ENCODE peak calls at places on chromosomes 12 and 14, in eight cellular contexts. D, N, A, I, F, W, T and Q are unnamed samples.

GRCh38 chr12:131755305-131756113 is 44.6 kb downstream of the SFSWAP start:
- DNase-seq in A (peak; percentile 54), D (peak; percentile 92), I (peak; percentile 47), F (no peak), T (no peak), N (peak; percentile 61), W (peak; percentile 42), Q (peak; percentile 30)

GRCh38 chr14:99945732-99946651 is 119.2 kb upstream of the EVL start:
- DNase-seq in F (no peak), D (no peak), W (no peak), A (no peak), I (no peak), N (no peak), T (no peak), Q (peak; percentile 26)

GRCh38 chr12:10178766-10179165 is at the start of gene TMEM52B:
- DNase-seq in W (no peak), T (no peak), A (no peak), I (no peak), D (no peak), N (no peak), F (no peak), Q (no peak)

GRCh38 chr14:94474581-94475031 is 1.4 kb downstream of the SERPINA9 start:
- DNase-seq in W (no peak), I (no peak), T (no peak), N (no peak), A (no peak), F (no peak), D (peak; percentile 38), Q (no peak)

GRCh38 chr12:49979791-49980190 is 7.0 kb downstream of the AQP6 start:
- DNase-seq in I (no peak), F (no peak), T (no peak), D (no peak), W (no peak), A (peak; percentile 9), N (no peak), Q (no peak)

GRCh38 chr12:13101854-13102375 is 1.6 kb downstream of the GSG1 start:
- DNase-seq in D (no peak), W (peak; percentile 64), I (no peak), F (no peak), A (no peak), N (peak; percentile 62), T (no peak), Q (no peak)

GRCh38 chr14:103402700-103403099 is 17.5 kb downstream of the MARK3 start:
- DNase-seq in A (no peak), N (no peak), W (no peak), T (no peak), I (no peak), D (peak; percentile 59), F (no peak), Q (no peak)

GRCh38 chr12:113461666-113462065 is 10.0 kb downstream of the LHX5 start:
- DNase-seq in T (no peak), N (peak; percentile 45), A (peak; percentile 68), D (peak; percentile 82), W (peak; percentile 77), F (no peak), I (peak; percentile 29), Q (peak; percentile 20)

GRCh38 chr12:26736563-26737486 is 96.2 kb downstream of the ITPR2 start:
- DNase-seq in F (peak; percentile 8), I (no peak), N (peak; percentile 99), D (no peak), A (no peak), W (no peak), T (no peak), Q (no peak)

GRCh38 chr12:45674583-45674982 is 54.9 kb upstream of the ARID2 start:
- DNase-seq in D (no peak), F (peak; percentile 13), A (no peak), I (no peak), W (no peak), T (no peak), N (no peak), Q (no peak)

GRCh38 chr12:54358620-54358944 is 5.7 kb downstream of the GPR84 start:
- DNase-seq in F (no peak), W (no peak), A (no peak), N (no peak), D (no peak), I (no peak), T (no peak), Q (no peak)

GRCh38 chr12:40253936-40254335 is 29.1 kb downstream of the LRRK2 start:
- DNase-seq in W (no peak), N (no peak), F (no peak), T (no peak), D (no peak), I (no peak), A (no peak), Q (no peak)

GRCh38 chr12:41967668-41968649 is 176.7 kb downstream of the GXYLT1 start:
- DNase-seq in N (no peak), W (no peak), D (peak; percentile 66), A (peak; percentile 14), I (no peak), T (no peak), F (no peak), Q (no peak)

GRCh38 chr12:30926243-30927209 is at the start of gene TSPAN11:
- DNase-seq in I (no peak), A (peak; percentile 89), D (peak; percentile 94), W (no peak), F (no peak), T (no peak), N (no peak), Q (no peak)

GRCh38 chr14:73717998-73718741 is 4.0 kb upstream of the PNMA1 start:
- DNase-seq in N (no peak), A (peak; percentile 31), I (no peak), F (no peak), T (no peak), D (peak; percentile 85), W (no peak), Q (no peak)

GRCh38 chr12:10756194-10756593 is 33.1 kb upstream of the YBX3 start:
- DNase-seq in I (no peak), D (no peak), N (no peak), F (no peak), A (no peak), W (no peak), T (no peak), Q (no peak)

GRCh38 chr12:16579041-16579440 is 26.9 kb downstream of the LMO3 start:
- DNase-seq in I (no peak), D (no peak), F (no peak), N (no peak), T (no peak), A (no peak), W (no peak), Q (no peak)

GRCh38 chr12:16583991-16584745 is 21.8 kb downstream of the LMO3 start:
- DNase-seq in F (no peak), I (no peak), T (no peak), D (no peak), N (no peak), A (no peak), W (no peak), Q (no peak)

GRCh38 chr12:16585781-16586180 is 20.2 kb downstream of the LMO3 start:
- DNase-seq in N (no peak), D (no peak), I (no peak), F (no peak), A (no peak), T (no peak), W (no peak), Q (no peak)

GRCh38 chr12:16586350-16587109 is 19.4 kb downstream of the LMO3 start:
- DNase-seq in W (no peak), N (no peak), I (no peak), D (no peak), T (no peak), F (no peak), A (no peak), Q (no peak)

DNA sequence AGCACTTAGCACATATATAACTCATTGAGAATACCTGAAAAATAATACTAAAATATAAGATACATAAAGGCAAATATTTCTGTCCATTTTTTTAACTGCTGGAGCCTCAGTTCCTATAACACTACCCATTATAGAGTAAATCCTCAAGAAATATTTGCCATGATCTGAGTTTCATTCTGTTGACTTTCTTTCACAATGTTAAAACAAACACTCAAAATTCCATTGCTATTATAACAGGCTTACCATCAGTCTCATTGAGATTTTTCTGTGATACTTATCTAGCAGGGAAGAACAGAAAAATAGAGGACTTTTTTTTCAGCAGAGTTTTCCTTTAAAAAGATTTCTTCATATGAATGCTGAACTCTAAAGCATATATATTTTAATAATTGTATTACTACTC is 24.5 kb downstream of the LMO3 start:
- DNase-seq in W (no peak), A (no peak), I (no peak), N (peak; percentile 23), T (no peak), F (no peak), D (no peak), Q (no peak)
- TF ChIP-seq REST in W (no peak), A (no peak), I (no peak), N (no peak), T (no peak), F (no peak), D (no peak), Q (no peak)

GRCh38 chr12:111842556-111843396 is 748 bp downstream of the MAPKAPK5 start:
- DNase-seq in N (peak; percentile 18), W (peak; percentile 25), F (no peak), A (no peak), D (peak; percentile 32), I (no peak), T (no peak), Q (peak; percentile 18)
- TF ChIP-seq REST in N (no peak), W (no peak), F (no peak), A (no peak), D (no peak), I (no peak), T (no peak), Q (no peak)

GRCh38 chr12:43621262-43621661 is 69.3 kb upstream of the ADAMTS20 start:
- DNase-seq in N (no peak), W (no peak), F (no peak), T (no peak), I (no peak), A (no peak), D (no peak), Q (no peak)
- TF ChIP-seq REST in N (no peak), W (no peak), F (no peak), T (no peak), I (no peak), A (no peak), D (no peak), Q (no peak)

GRCh38 chr12:98863167-98863566 is 218.1 kb downstream of the APAF1 start:
- DNase-seq in I (no peak), F (no peak), A (no peak), N (no peak), W (no peak), D (peak; percentile 83), T (no peak), Q (no peak)

GRCh38 chr12:98864363-98864762 is 219.3 kb downstream of the APAF1 start:
- DNase-seq in W (no peak), A (no peak), T (no peak), D (no peak), I (no peak), N (no peak), F (no peak), Q (no peak)

GRCh38 chr12:98856897-98857540 is 211.9 kb downstream of the APAF1 start:
- DNase-seq in D (peak; percentile 89), I (no peak), F (no peak), A (no peak), N (no peak), T (no peak), W (no peak), Q (no peak)

DNA sequence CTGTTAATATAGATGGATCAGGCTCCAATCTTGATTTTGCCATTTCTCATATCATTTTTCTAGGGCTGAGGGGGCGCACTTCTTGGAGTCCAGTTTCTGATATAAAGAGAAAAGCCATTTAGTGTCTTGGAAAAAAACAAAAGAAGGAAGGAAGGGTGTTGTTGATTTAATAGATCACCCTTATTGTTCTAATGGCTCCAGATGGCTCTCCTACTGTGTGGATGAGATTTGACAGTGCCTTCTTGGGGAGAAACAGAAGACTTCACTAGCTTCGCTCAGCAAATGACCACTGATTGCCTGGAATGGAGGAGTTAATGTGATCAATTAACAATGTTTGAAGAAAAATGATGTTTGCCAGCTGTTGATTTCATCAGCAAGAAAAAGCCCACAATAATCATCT is 216.1 kb downstream of the APAF1 start:
- DNase-seq in D (peak; percentile 23), F (no peak), I (no peak), T (no peak), A (no peak), N (no peak), W (no peak), Q (no peak)
- TF ChIP-seq REST in D (no peak), F (no peak), I (no peak), T (no peak), A (no peak), N (no peak), W (no peak), Q (no peak)